ENCODE peak calls at places on chromosome 22, in four cellular contexts. H is astrocyte, L is IMR-90, R is neural progenitor cell. O is an unnamed sample.

GRCh38 chr22:31342389-31343125 is 3.6 kb downstream of the PATZ1 start:
- DNase-seq in H (no peak), L (no peak), R (peak; percentile 47), O (no peak)

GRCh38 chr22:20607157-20607907 is 99.9 kb downstream of the MED15 start:
- DNase-seq in H (no peak), L (no peak), R (peak; percentile 29), O (no peak)

GRCh38 chr22:17120281-17120680 is 879 bp downstream of the TMEM121B start:
- DNase-seq in H (peak; percentile 14), L (peak; percentile 30), R (peak; percentile 95), O (peak; percentile 19)

GRCh38 chr22:50403701-50404101 is 60.6 kb downstream of the PPP6R2 start:
- DNase-seq in H (no peak), L (no peak), R (no peak), O (no peak)

GRCh38 chr22:33202455-33202854 is 144.3 kb upstream of the SYN3 start:
- DNase-seq in H (no peak), L (no peak), R (no peak), O (no peak)

GRCh38 chr22:31347251-31348008 is 1.3 kb upstream of the PATZ1 start:
- DNase-seq in H (peak; percentile 72), L (peak; percentile 62), R (peak; percentile 80), O (peak; percentile 67)

GRCh38 chr22:46220921-46221320 is 29.2 kb downstream of the CDPF1 start:
- DNase-seq in H (no peak), L (peak; percentile 13), R (no peak), O (no peak)

GRCh38 chr22:36875741-36876140 is 14.9 kb downstream of the NCF4 start:
- DNase-seq in H (no peak), L (no peak), R (no peak), O (no peak)

GRCh38 chr22:42500164-42500835 is 19.3 kb downstream of the RRP7A start:
- DNase-seq in H (peak; percentile 40), L (peak; percentile 35), R (peak; percentile 88), O (peak; percentile 58)

GRCh38 chr22:44423556-44423955 is 74.5 kb downstream of the RTL6 start:
- DNase-seq in H (no peak), L (no peak), R (no peak), O (no peak)

GRCh38 chr22:42842658-42843370 is 14.3 kb downstream of the ARFGAP3 start:
- DNase-seq in H (no peak), L (peak; percentile 24), R (no peak), O (no peak)

GRCh38 chr22:30425616-30426394 is at the start of gene MTFP1:
- DNase-seq in H (peak; percentile 54), L (peak; percentile 62), R (peak; percentile 91), O (peak; percentile 56)

GRCh38 chr22:21876486-21877176 is 9.2 kb upstream of the MAPK1 start:
- DNase-seq in H (peak; percentile 29), L (peak; percentile 68), R (no peak), O (peak; percentile 57)

GRCh38 chr22:34111210-34111824 is 191.0 kb upstream of the LARGE1 start:
- DNase-seq in H (no peak), L (no peak), R (peak; percentile 67), O (peak; percentile 11)

GRCh38 chr22:31075961-31076360 is 5.2 kb upstream of the SMTN start:
- DNase-seq in H (no peak), L (peak; percentile 41), R (no peak), O (peak; percentile 95)

GRCh38 chr22:42261266-42261665 is 9.2 kb downstream of the TCF20 start:
- DNase-seq in H (no peak), L (peak; percentile 72), R (no peak), O (peak; percentile 60)

GRCh38 chr22:50361222-50361621 is 18.1 kb downstream of the PPP6R2 start:
- DNase-seq in H (no peak), L (no peak), R (no peak), O (no peak)

GRCh38 chr22:44928064-44928463 is 81.7 kb downstream of the PHF21B start:
- DNase-seq in H (no peak), L (no peak), R (no peak), O (no peak)

GRCh38 chr22:33726294-33726711 is 194.0 kb downstream of the LARGE1 start:
- DNase-seq in H (peak; percentile 58), L (peak; percentile 85), R (no peak), O (peak; percentile 81)

DNA sequence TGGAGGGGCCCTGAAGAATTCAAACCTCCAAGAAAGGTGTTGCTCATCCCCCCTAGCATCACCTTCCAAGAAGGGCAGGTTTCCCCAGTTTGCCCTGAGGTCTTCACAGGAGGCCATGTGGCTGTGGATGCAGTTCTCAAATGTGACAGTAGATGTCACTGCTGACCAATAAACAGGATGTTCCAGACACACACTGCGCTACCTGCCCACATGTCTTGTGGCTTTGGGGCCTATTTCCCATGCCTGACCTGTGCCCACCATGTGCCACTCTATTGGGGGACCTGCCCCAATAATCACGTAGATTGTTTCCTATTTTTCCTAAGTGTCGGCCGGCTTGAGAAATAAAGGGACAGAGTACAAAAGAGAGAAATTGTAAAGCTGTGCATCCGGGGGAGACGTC is 4.5 kb downstream of the GSTT2 start:
- DNase-seq in H (no peak), L (peak; percentile 38), R (no peak), O (no peak)
- TF ChIP-seq CTCF in H (no peak), L (peak; percentile 77), R (no peak), O (peak; percentile 60)

DNA sequence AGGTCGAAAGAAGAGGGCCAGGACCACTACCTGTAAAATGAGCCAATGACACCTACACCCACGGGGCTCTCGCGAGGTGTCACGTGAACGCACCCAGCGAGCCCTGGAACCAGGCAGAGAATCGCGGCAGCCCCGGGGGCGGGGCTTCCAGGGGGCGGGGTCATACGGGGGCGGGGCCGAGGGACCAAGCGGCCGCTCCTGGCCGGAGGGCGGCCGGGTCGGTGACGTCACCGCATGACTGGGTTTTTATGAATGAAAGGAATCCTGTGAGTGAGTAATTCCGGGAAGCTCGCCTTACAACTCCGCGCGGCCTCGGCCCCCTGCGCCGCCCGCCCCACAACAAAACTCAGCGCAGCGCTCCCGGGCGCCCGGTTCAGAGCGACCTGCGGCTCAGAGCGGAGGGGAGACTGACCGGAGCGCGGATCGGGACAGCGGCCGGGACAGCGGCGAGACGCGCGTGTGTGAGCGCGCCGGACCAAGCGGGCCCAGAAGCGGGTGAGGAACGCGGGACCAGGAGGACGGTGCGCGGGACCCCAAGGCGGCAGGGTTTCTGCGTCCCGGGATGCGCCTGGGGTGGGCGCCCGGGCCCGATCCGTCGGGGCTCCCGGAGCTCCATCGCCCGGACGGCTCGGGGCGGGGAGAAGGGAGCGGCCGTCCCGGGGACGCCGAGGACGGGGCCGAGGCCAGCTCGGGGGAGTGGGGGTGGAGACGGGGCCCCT is at the start of gene MAFF:
- DNase-seq in H (peak; percentile 88), L (peak; percentile 98), R (peak; percentile 98), O (peak; percentile 97)
- H3K4me3 ChIP-seq in H (peak within 1 kb of the TSS; percentile 88), L (peak within 1 kb of the TSS; percentile 67), R (peak within 1 kb of the TSS; percentile 68), O (peak within 1 kb of the TSS; percentile 84)

DNA sequence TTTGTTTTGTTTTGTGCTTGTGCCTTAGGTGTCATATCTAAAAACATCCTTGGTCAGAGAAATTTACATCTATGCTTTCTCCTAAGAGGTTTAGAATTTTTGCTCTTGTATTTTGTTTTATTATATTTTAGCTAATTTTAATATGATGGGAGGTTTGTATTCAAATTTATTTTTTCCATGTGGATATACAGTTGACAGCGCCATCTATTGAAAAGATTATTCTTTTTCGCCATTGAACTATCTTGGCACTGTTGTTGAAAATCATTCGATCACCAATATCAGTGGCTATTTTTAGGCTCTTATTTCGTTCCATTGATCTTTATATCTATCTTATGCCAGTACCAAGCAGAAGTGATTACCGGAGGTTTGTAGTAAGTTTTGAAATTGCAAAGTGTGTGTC is 510.3 kb downstream of the BRD1 start:
- DNase-seq in H (no peak), L (no peak), R (no peak), O (no peak)
- TF ChIP-seq CTCF in H (no peak), L (no peak), R (peak; percentile 48), O (no peak)

GRCh38 chr22:24827305-24827704 is 21.3 kb downstream of the SGSM1 start:
- DNase-seq in H (no peak), L (no peak), R (no peak), O (no peak)
- H3K4me3 ChIP-seq in H (no peak overlapping the region), L (no peak overlapping the region), R (no peak overlapping the region), O (no peak overlapping the region)

GRCh38 chr22:27594474-27595134 is 207.0 kb downstream of the MN1 start:
- DNase-seq in H (no peak), L (no peak), R (no peak), O (no peak)

GRCh38 chr22:27596133-27596905 is 205.2 kb downstream of the MN1 start:
- DNase-seq in H (peak; percentile 39), L (no peak), R (no peak), O (no peak)

GRCh38 chr22:27601195-27601594 is 200.4 kb downstream of the MN1 start:
- DNase-seq in H (peak; percentile 58), L (no peak), R (no peak), O (no peak)

GRCh38 chr22:27598792-27599191 is 202.8 kb downstream of the MN1 start:
- DNase-seq in H (no peak), L (no peak), R (no peak), O (no peak)

GRCh38 chr22:27597703-27598444 is 203.7 kb downstream of the MN1 start:
- DNase-seq in H (no peak), L (no peak), R (no peak), O (no peak)
- TF ChIP-seq CTCF in H (no peak), L (no peak), R (no peak), O (no peak)

DNA sequence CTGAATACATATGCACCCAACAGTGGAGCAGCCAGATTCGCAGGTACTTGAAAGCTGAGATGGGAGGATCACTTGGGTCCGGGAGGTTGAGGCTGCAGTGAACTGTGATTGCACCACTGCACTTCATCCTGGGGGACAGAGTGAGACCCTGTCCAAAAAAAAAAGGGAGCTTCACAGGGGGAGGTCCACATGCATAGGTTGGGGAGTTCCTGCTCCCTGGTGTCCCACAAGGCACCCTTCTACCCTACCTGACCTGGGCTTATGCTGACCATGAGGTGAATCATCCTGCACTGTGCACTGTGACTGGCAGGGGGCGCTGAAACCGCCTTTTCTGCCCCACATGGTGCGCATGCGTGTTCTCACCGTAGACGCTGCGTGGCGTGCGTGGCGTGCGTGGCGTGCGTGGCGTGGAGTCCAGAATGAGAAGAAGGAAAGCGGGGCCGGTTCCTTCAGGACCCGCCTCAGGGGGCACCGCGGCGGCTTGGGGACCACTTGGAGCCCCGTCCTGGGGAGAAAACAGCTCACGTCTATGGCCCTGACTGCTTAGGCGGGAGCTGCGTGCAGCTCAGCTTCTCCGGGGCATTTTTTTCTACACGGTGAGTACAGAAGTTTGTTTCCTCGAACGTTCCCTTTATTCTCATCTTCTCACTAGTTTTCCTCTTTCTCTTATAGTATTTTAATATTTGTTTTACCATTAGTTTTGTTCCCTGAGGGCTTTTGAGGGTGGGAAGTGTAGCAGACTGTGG is 116.6 kb upstream of the GRK3 start:
- DNase-seq in H (peak; percentile 41), L (peak; percentile 78), R (peak; percentile 85), O (peak; percentile 73)
- H3K4me3 ChIP-seq in H (peak overlapping the region; percentile 92), L (peak overlapping the region; percentile 69), R (peak overlapping the region; percentile 73), O (peak overlapping the region; percentile 88)

O was measured in AG10803.